ENCODE peak calls at places on chromosome 6, in ten cellular contexts. F is cardiac muscle cell; D is dorsolateral prefrontal cortex; X is iris pigment epithelial cell; O is AG20443; M is fibroblast of pulmonary artery; A is stimulated activated CD4-positive, alpha-beta T cell treated with anti-CD3 and anti-CD28 coated beads, Interleukin-2, amount 100 ng/mL, for 24 hours; Z is cardiac fibroblast; V is HFF-Myc; U is stimulated activated CD8-positive, alpha-beta memory T cell treated with anti-CD3 and anti-CD28 coated beads, Interleukin-15, amount 100 ng/mL, for 24 hours. E is an unnamed sample.

GRCh38 chr6:15495375-15495901 is 167.4 kb downstream of the DTNBP1 start:
- DNase-seq in U (no peak), X (no peak), M (peak), Z (peak), F (peak), D (no peak), A (no peak), V (no peak), O (peak), E (peak)

GRCh38 chr6:17714879-17715860 is 8.4 kb upstream of the NUP153 start:
- DNase-seq in U (no peak), M (peak), X (peak), O (peak), D (no peak), V (peak), Z (peak), F (no peak), A (peak), E (peak)

GRCh38 chr6:23663652-23664051 is 462.4 kb upstream of the NRSN1 start:
- DNase-seq in D (no peak), X (no peak), A (no peak), O (no peak), U (no peak), F (no peak), V (no peak), Z (no peak), M (no peak), E (no peak)

GRCh38 chr6:169224185-169224695 is 29.4 kb downstream of the THBS2 start:
- DNase-seq in Z (peak), F (no peak), M (peak), A (no peak), U (no peak), O (no peak), V (no peak), X (peak), D (no peak), E (peak)

GRCh38 chr6:29887819-29888581 is 54.3 kb upstream of the HLA-A start:
- DNase-seq in X (no peak), Z (peak), M (peak), A (peak), O (peak), U (peak), D (peak), V (no peak), F (peak), E (peak)

GRCh38 chr6:8059129-8059528 is 5.1 kb downstream of the BLOC1S5 start:
- DNase-seq in U (no peak), X (peak), Z (peak), M (peak), F (peak), D (no peak), V (no peak), A (no peak), O (peak), E (peak)

GRCh38 chr6:8530775-8531435 is 95.6 kb upstream of the SLC35B3 start:
- DNase-seq in A (no peak), O (no peak), D (no peak), V (no peak), F (peak), M (peak), Z (no peak), U (no peak), X (no peak), E (no peak)

GRCh38 chr6:21886601-21887091 is 293.1 kb downstream of the SOX4 start:
- DNase-seq in Z (no peak), U (no peak), F (no peak), A (no peak), D (no peak), X (peak), O (no peak), M (peak), V (no peak), E (no peak)

GRCh38 chr6:32906539-32906938 is 34.3 kb downstream of the HLA-DMB start:
- DNase-seq in O (peak), X (peak), U (no peak), F (no peak), D (no peak), Z (peak), M (peak), V (no peak), A (no peak), E (peak)

GRCh38 chr6:14499804-14500203 is 382.2 kb downstream of the CD83 start:
- DNase-seq in F (peak), A (no peak), V (peak), Z (peak), U (no peak), X (peak), D (no peak), M (peak), O (peak), E (peak)

GRCh38 chr6:10759312-10759839 is 11.8 kb downstream of the TMEM14B start:
- DNase-seq in V (peak), X (peak), D (no peak), U (no peak), Z (peak), F (peak), A (no peak), O (peak), M (peak), E (peak)